ENCODE peak calls at places on chromosomes 16 and 17, in four cellular contexts. One of them, this sample, is unnamed.

GRCh38 chr17:44754276-44754675 is 4.5 kb upstream of the ADAM11 start:
- DNase-seq in lower leg skin: no peak
- DNase-seq in esophagus muscularis mucosa: no peak
- DNase-seq in ovary: no peak
- DNase-seq in this sample: no peak

GRCh38 chr16:53948326-53948725 is 244.4 kb downstream of the FTO start:
- DNase-seq in lower leg skin: no peak
- DNase-seq in ovary: no peak
- DNase-seq in esophagus muscularis mucosa: no peak
- DNase-seq in this sample: no peak

GRCh38 chr17:55734128-55734781 is 11.6 kb upstream of the TMEM100 start:
- DNase-seq in lower leg skin: no peak
- DNase-seq in esophagus muscularis mucosa: no peak
- DNase-seq in ovary: no peak
- DNase-seq in this sample: no peak

GRCh38 chr17:42248351-42249179 is 27.6 kb downstream of the STAT5B start:
- DNase-seq in ovary: peak; percentile 91
- DNase-seq in esophagus muscularis mucosa: peak; percentile 96
- DNase-seq in lower leg skin: peak; percentile 89
- DNase-seq in this sample: peak; percentile 57

GRCh38 chr16:16983545-16983944 is 487.2 kb downstream of the XYLT1 start:
- DNase-seq in ovary: no peak
- DNase-seq in lower leg skin: no peak
- DNase-seq in esophagus muscularis mucosa: no peak
- DNase-seq in this sample: no peak

GRCh38 chr17:67157732-67158639 is 87.0 kb downstream of the HELZ start:
- DNase-seq in lower leg skin: no peak
- DNase-seq in esophagus muscularis mucosa: no peak
- DNase-seq in ovary: no peak
- DNase-seq in this sample: no peak

GRCh38 chr17:41666336-41666680 is 22.4 kb upstream of the EIF1 start:
- DNase-seq in ovary: peak; percentile 51
- DNase-seq in esophagus muscularis mucosa: no peak
- DNase-seq in lower leg skin: no peak
- DNase-seq in this sample: no peak

GRCh38 chr16:67040906-67041305 is 12.0 kb downstream of the CBFB start:
- DNase-seq in ovary: no peak
- DNase-seq in esophagus muscularis mucosa: no peak
- DNase-seq in lower leg skin: no peak
- DNase-seq in this sample: no peak

GRCh38 chr17:58688521-58688920 is 3.3 kb downstream of the TEX14 start:
- DNase-seq in esophagus muscularis mucosa: no peak
- DNase-seq in ovary: no peak
- DNase-seq in lower leg skin: no peak
- DNase-seq in this sample: no peak

GRCh38 chr16:9119795-9120194 is 28.4 kb downstream of the HAPSTR1 start:
- DNase-seq in ovary: peak; percentile 66
- DNase-seq in esophagus muscularis mucosa: no peak
- DNase-seq in lower leg skin: peak; percentile 35
- DNase-seq in this sample: no peak

GRCh38 chr16:1325261-1325660 is 8.2 kb upstream of the BAIAP3 start:
- DNase-seq in lower leg skin: no peak
- DNase-seq in esophagus muscularis mucosa: no peak
- DNase-seq in ovary: no peak
- DNase-seq in this sample: no peak

GRCh38 chr17:1043601-1044251 is 46.8 kb downstream of the TIMM22 start:
- DNase-seq in lower leg skin: no peak
- DNase-seq in esophagus muscularis mucosa: no peak
- DNase-seq in ovary: peak; percentile 60
- DNase-seq in this sample: no peak

GRCh38 chr17:73255671-73256181 is 6.0 kb downstream of the CPSF4L start:
- DNase-seq in ovary: peak; percentile 64
- DNase-seq in lower leg skin: no peak
- DNase-seq in esophagus muscularis mucosa: no peak
- DNase-seq in this sample: no peak

GRCh38 chr17:29642171-29642611 is 19.5 kb upstream of the CORO6 start:
- DNase-seq in esophagus muscularis mucosa: no peak
- DNase-seq in lower leg skin: no peak
- DNase-seq in ovary: no peak
- DNase-seq in this sample: no peak
- TF ChIP-seq POLR2A in esophagus muscularis mucosa: no peak
- TF ChIP-seq POLR2A in lower leg skin: no peak
- TF ChIP-seq POLR2A in ovary: no peak
- TF ChIP-seq POLR2A in this sample: no peak

GRCh38 chr16:18969050-18969854 is 14.5 kb upstream of the TMC7 start:
- DNase-seq in lower leg skin: peak; percentile 86
- DNase-seq in esophagus muscularis mucosa: peak; percentile 97
- DNase-seq in ovary: peak; percentile 84
- DNase-seq in this sample: peak; percentile 80
- TF ChIP-seq POLR2A in lower leg skin: no peak
- TF ChIP-seq POLR2A in esophagus muscularis mucosa: no peak
- TF ChIP-seq POLR2A in ovary: no peak
- TF ChIP-seq POLR2A in this sample: no peak

GRCh38 chr17:6577686-6578263 is 21.4 kb upstream of the PITPNM3 start:
- DNase-seq in esophagus muscularis mucosa: peak; percentile 24
- DNase-seq in lower leg skin: no peak
- DNase-seq in ovary: no peak
- DNase-seq in this sample: no peak
- TF ChIP-seq POLR2A in esophagus muscularis mucosa: no peak
- TF ChIP-seq POLR2A in lower leg skin: no peak
- TF ChIP-seq POLR2A in ovary: no peak
- TF ChIP-seq POLR2A in this sample: no peak

GRCh38 chr17:61364463-61364846 is 35.2 kb upstream of the TBX2 start:
- DNase-seq in ovary: no peak
- DNase-seq in esophagus muscularis mucosa: no peak
- DNase-seq in lower leg skin: no peak
- DNase-seq in this sample: no peak

GRCh38 chr17:61366076-61366714 is 33.4 kb upstream of the TBX2 start:
- DNase-seq in lower leg skin: no peak
- DNase-seq in esophagus muscularis mucosa: no peak
- DNase-seq in ovary: no peak
- DNase-seq in this sample: no peak

GRCh38 chr17:61362852-61363600 is 36.6 kb upstream of the TBX2 start:
- DNase-seq in ovary: no peak
- DNase-seq in esophagus muscularis mucosa: no peak
- DNase-seq in lower leg skin: no peak
- DNase-seq in this sample: no peak

GRCh38 chr17:61362396-61362795 is 37.2 kb upstream of the TBX2 start:
- DNase-seq in ovary: no peak
- DNase-seq in lower leg skin: no peak
- DNase-seq in esophagus muscularis mucosa: no peak
- DNase-seq in this sample: no peak

GRCh38 chr17:61363601-61364462 is 35.8 kb upstream of the TBX2 start:
- DNase-seq in lower leg skin: no peak
- DNase-seq in ovary: no peak
- DNase-seq in esophagus muscularis mucosa: no peak
- DNase-seq in this sample: no peak
- TF ChIP-seq POLR2A in lower leg skin: no peak
- TF ChIP-seq POLR2A in ovary: no peak
- TF ChIP-seq POLR2A in esophagus muscularis mucosa: no peak
- TF ChIP-seq POLR2A in this sample: no peak

GRCh38 chr17:83103200-83103937 is 24.0 kb downstream of the METRNL start:
- DNase-seq in esophagus muscularis mucosa: peak; percentile 94
- DNase-seq in lower leg skin: peak; percentile 49
- DNase-seq in ovary: peak; percentile 81
- DNase-seq in this sample: peak; percentile 83

GRCh38 chr17:83100220-83100852 is 20.9 kb downstream of the METRNL start:
- DNase-seq in ovary: no peak
- DNase-seq in lower leg skin: no peak
- DNase-seq in esophagus muscularis mucosa: no peak
- DNase-seq in this sample: no peak

GRCh38 chr17:83100853-83101391 is 21.5 kb downstream of the METRNL start:
- DNase-seq in ovary: no peak
- DNase-seq in lower leg skin: peak; percentile 36
- DNase-seq in esophagus muscularis mucosa: no peak
- DNase-seq in this sample: no peak

GRCh38 chr17:83103938-83104311 is 24.5 kb downstream of the METRNL start:
- DNase-seq in ovary: no peak
- DNase-seq in esophagus muscularis mucosa: no peak
- DNase-seq in lower leg skin: no peak
- DNase-seq in this sample: no peak

GRCh38 chr17:83101805-83102480 is 22.5 kb downstream of the METRNL start:
- DNase-seq in lower leg skin: peak; percentile 68
- DNase-seq in esophagus muscularis mucosa: no peak
- DNase-seq in ovary: no peak
- DNase-seq in this sample: no peak
- TF ChIP-seq POLR2A in lower leg skin: no peak
- TF ChIP-seq POLR2A in esophagus muscularis mucosa: no peak
- TF ChIP-seq POLR2A in ovary: no peak
- TF ChIP-seq POLR2A in this sample: no peak

GRCh38 chr17:74545456-74546230 is at the start of gene CD300C:
- DNase-seq in ovary: no peak
- DNase-seq in lower leg skin: peak; percentile 35
- DNase-seq in esophagus muscularis mucosa: no peak
- DNase-seq in this sample: no peak
- TF ChIP-seq POLR2A in ovary: no peak
- TF ChIP-seq POLR2A in lower leg skin: no peak
- TF ChIP-seq POLR2A in esophagus muscularis mucosa: peak; percentile 10
- TF ChIP-seq POLR2A in this sample: no peak

DNA sequence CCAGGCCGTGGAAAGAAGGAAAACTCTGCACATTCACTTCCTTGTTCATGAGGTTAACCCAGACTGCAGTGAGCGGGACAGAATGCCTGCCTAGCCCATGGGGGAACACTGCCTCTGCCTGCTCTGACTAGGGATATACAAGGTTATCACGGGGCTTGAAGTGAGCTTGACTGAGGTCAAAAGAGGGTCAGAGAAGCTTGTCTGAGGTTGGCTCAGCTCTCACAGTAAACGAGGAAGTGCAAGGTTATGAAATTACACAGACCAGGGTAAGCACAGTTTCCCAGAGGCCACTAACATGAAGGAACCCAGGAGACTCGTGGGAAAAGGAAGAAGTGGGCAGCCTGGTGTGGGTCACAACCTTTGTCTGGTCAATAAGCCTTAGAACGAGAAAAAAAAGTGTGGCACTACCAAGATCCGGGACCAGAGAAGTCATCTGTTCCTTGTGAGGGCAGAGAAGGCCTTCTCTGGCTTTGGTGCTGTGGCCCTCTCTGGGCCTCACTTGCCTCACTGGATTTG is 28.8 kb downstream of the HIC1 start:
- DNase-seq in lower leg skin: no peak
- DNase-seq in esophagus muscularis mucosa: no peak
- DNase-seq in ovary: no peak
- DNase-seq in this sample: peak; percentile 57
- TF ChIP-seq POLR2A in lower leg skin: no peak
- TF ChIP-seq POLR2A in esophagus muscularis mucosa: no peak
- TF ChIP-seq POLR2A in ovary: no peak
- TF ChIP-seq POLR2A in this sample: no peak